ENCODE peak calls at places on chromosomes 2 and 18, in eight cellular contexts. R, A, W, L, S, Y, V and N are unnamed samples. For H3K4me1, the result is how much of the 10 kb centered on the place peaks cover.

GRCh38 chr2:203934006-203934632 is 2.4 kb upstream of the ICOS start:
- DNase-seq in W (no peak), A (no peak), R (no peak), S (no peak), Y (no peak), V (no peak), L (no peak), N (no peak)

GRCh38 chr2:181306785-181307184 is 150.4 kb upstream of the ITGA4 start:
- DNase-seq in V (no peak), R (no peak), W (no peak), A (peak), Y (no peak), S (no peak), L (no peak), N (no peak)

GRCh38 chr2:241560883-241561474 is 2.4 kb downstream of the BOK start:
- DNase-seq in R (peak), S (no peak), W (peak), Y (peak), V (no peak), A (no peak), L (peak), N (peak)

GRCh38 chr2:62221141-62221540 is 25.2 kb downstream of the B3GNT2 start:
- DNase-seq in Y (no peak), L (no peak), R (no peak), A (no peak), V (no peak), W (no peak), S (no peak), N (no peak)

GRCh38 chr2:118668431-118669424 is 178.7 kb downstream of the EN1 start:
- DNase-seq in W (no peak), L (no peak), R (no peak), V (no peak), A (no peak), Y (no peak), S (no peak), N (no peak)

GRCh38 chr2:127175821-127176354 is 44.2 kb downstream of the CYP27C1 start:
- DNase-seq in W (no peak), L (peak), S (no peak), Y (no peak), A (no peak), R (no peak), V (no peak), N (no peak)

GRCh38 chr18:45156941-45157340 is 458.3 kb upstream of the SLC14A2 start:
- DNase-seq in L (no peak), V (no peak), W (no peak), S (no peak), Y (no peak), A (no peak), R (no peak), N (no peak)

GRCh38 chr2:30226144-30227032 is 4.9 kb upstream of the LBH start:
- DNase-seq in A (peak), S (peak), R (no peak), W (no peak), L (no peak), Y (no peak), V (no peak), N (no peak)

GRCh38 chr2:650343-651310 is 26.6 kb downstream of the TMEM18 start:
- DNase-seq in A (no peak), Y (no peak), V (no peak), S (peak), R (no peak), L (peak), W (no peak), N (no peak)

GRCh38 chr2:168034586-168034985 is 212.8 kb downstream of the STK39 start:
- DNase-seq in V (no peak), W (no peak), L (no peak), S (no peak), A (no peak), Y (no peak), R (no peak), N (no peak)

GRCh38 chr2:188079176-188079575 is 212.5 kb upstream of the GULP1 start:
- DNase-seq in W (no peak), S (no peak), A (no peak), R (no peak), L (no peak), Y (no peak), V (no peak), N (no peak)

GRCh38 chr2:68464651-68465050 is 2.4 kb downstream of the FBXO48 start:
- DNase-seq in R (no peak), S (no peak), W (no peak), A (no peak), Y (no peak), V (no peak), L (no peak), N (no peak)

GRCh38 chr2:10620481-10620880 is 69.3 kb downstream of the NOL10 start:
- DNase-seq in S (no peak), V (no peak), Y (no peak), A (peak), R (no peak), L (no peak), W (no peak), N (no peak)

GRCh38 chr2:26864226-26864625 is 16.3 kb downstream of the DPYSL5 start:
- DNase-seq in R (no peak), S (no peak), V (no peak), L (no peak), Y (no peak), W (no peak), A (no peak), N (no peak)

GRCh38 chr2:15937105-15937881 is 3.1 kb upstream of the MYCN start:
- DNase-seq in L (no peak), S (no peak), W (no peak), Y (no peak), V (no peak), A (no peak), R (no peak), N (no peak)

GRCh38 chr2:120525056-120526046 is 179.4 kb downstream of the INHBB start:
- DNase-seq in S (no peak), A (no peak), V (no peak), W (peak), Y (peak), R (peak), L (no peak), N (peak)

GRCh38 chr18:55586841-55587240 is 1.2 kb downstream of the TCF4 start:
- DNase-seq in L (no peak), V (no peak), S (no peak), Y (no peak), R (peak), A (no peak), W (no peak), N (no peak)

GRCh38 chr2:25740810-25741381 is 67.5 kb upstream of the DTNB start:
- DNase-seq in V (no peak), R (no peak), L (no peak), S (no peak), W (no peak), Y (no peak), A (no peak), N (no peak)

GRCh38 chr2:183533021-183533420 is 408.8 kb downstream of the NUP35 start:
- DNase-seq in A (no peak), R (no peak), S (no peak), Y (no peak), L (no peak), W (no peak), V (no peak), N (no peak)

GRCh38 chr2:183532514-183532913 is 408.3 kb downstream of the NUP35 start:
- DNase-seq in Y (no peak), L (no peak), V (no peak), W (no peak), S (no peak), A (no peak), R (no peak), N (no peak)

GRCh38 chr2:183541766-183542165 is 417.5 kb downstream of the NUP35 start:
- DNase-seq in Y (no peak), L (no peak), R (no peak), S (no peak), V (no peak), A (no peak), W (no peak), N (no peak)

GRCh38 chr2:183542593-183542992 is 418.4 kb downstream of the NUP35 start:
- DNase-seq in Y (no peak), L (no peak), R (no peak), A (no peak), V (no peak), W (no peak), S (no peak), N (no peak)

GRCh38 chr2:183536714-183537113 is 412.5 kb downstream of the NUP35 start:
- DNase-seq in L (no peak), A (no peak), W (no peak), R (no peak), V (no peak), Y (no peak), S (no peak), N (no peak)
- H3K27ac ChIP-seq in L (no peak), A (no peak), W (no peak), R (no peak), V (no peak), Y (no peak), S (no peak), N (no peak)

DNA sequence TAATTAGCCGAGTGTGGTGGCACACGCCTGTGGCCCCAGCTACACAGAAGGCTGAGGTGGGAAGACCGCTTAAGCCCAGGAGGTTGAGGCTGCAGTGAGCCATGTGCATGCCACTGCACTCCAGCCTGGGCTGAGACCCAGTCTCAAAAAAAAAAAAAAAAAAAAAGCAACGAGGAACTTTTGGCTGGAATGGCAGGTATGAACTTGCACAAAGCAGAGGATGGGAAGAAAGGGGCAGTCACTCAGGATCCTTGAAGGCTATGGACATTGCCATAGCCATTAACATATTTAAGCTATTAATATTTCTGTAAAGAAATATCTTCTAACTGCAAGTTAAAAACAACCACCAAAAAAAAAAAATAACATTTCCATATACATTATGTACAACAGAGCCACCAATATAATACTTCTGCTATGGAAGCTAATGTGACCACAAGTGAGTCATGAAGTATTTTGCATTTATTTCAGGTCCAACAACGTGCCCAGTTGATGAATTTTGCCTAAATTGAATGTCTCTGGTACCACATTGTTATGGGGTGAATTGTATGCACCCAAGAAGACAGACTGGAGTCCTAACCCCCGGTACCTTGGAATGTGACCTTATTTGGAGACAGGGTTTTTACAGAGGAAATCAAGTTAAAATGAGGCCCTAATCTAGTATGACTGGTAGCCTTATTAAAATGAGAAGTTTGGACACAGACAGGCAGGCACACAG is 102.9 kb downstream of the RBMS1 start:
- DNase-seq in S (no peak), Y (no peak), A (no peak), L (no peak), W (no peak), V (no peak), R (no peak), N (no peak)
- H3K4me1 ChIP-seq in S (half or more), Y (under half), A (half or more), L (under half), W (half or more), V (under half), R (half or more), N (under half)

DNA sequence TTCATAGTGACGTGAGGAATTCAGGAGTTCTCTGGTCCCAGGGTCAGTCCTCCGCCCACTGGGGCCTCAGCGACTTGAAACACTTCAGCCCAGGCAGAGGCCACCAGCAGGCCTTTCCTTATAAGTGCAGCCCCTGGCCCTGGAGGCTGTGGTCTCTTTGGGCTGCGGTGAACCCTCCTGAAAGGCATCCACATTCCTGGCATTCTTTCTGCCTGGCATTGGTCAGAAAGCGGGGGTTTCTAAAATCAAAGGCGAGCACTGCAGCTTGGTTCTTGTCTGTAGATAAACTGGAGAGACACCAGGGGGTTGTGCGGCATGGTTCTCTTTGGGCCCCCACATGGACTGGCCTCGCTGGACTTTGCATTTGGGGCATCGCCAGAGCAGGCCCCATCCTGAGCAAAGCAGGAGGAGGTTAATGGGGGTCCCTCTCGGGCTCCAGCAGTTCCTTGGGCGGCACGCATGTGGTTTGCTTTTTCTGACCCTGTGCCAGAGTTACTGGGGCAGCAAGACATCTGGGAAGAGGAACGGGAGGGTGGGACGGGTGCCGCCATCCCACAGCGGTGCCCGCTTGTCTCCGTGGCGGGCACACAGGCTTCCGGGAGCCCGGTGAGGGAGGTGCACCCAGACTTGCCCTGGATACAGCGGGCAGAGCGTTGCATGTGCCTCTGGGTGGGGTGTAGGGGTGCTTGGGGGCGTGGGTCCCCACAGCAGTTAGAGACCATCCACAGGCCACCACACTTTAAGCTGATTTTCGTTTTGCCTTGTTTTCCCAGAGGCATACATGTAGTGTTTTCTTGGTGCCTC is 44.9 kb downstream of the SH3BP4 start:
- DNase-seq in A (no peak), S (no peak), W (peak), R (no peak), Y (no peak), L (no peak), V (no peak), N (no peak)
- H3K27ac ChIP-seq in A (no peak), S (no peak), W (no peak), R (peak), Y (no peak), L (peak), V (peak), N (peak)

DNA sequence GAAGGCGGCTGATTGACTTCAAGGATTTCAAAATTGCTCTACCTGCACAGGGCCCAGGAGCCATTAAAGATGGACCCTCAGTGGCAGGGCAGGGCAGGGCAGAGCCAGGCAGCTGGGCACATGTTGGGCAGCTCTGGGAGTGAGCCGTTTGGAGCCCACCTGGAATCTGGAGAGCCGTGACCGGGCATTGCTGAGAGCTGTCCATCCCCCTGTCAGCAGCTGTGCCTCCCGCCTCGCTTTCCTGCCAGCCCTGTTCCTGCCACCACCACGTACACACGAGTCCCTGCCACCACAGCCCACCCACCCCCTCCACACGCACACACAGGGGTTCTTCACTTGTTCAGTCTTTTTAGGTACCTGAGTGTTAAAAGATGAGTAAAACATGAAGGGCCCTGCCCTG is 22.9 kb downstream of the ATOH8 start:
- DNase-seq in A (no peak), W (no peak), L (no peak), Y (no peak), R (no peak), V (no peak), S (no peak), N (peak)
- H3K4me1 ChIP-seq in A (under half), W (half or more), L (under half), Y (under half), R (under half), V (under half), S (under half), N (under half)

GRCh38 chr2:231717281-231718180 is 9.2 kb downstream of the PTMA start:
- DNase-seq in Y (no peak), A (no peak), S (no peak), R (peak), W (no peak), V (no peak), L (no peak), N (no peak)

GRCh38 chr2:231716641-231717280 is 8.4 kb downstream of the PTMA start:
- DNase-seq in A (no peak), S (no peak), W (no peak), V (no peak), R (no peak), Y (no peak), L (no peak), N (no peak)

GRCh38 chr2:231714639-231715498 is 6.5 kb downstream of the PTMA start:
- DNase-seq in W (no peak), V (peak), S (peak), L (peak), Y (peak), A (peak), R (peak), N (peak)

GRCh38 chr2:231715499-231715837 is 7.1 kb downstream of the PTMA start:
- DNase-seq in A (no peak), L (no peak), Y (no peak), W (no peak), V (no peak), R (no peak), S (no peak), N (no peak)

DNA sequence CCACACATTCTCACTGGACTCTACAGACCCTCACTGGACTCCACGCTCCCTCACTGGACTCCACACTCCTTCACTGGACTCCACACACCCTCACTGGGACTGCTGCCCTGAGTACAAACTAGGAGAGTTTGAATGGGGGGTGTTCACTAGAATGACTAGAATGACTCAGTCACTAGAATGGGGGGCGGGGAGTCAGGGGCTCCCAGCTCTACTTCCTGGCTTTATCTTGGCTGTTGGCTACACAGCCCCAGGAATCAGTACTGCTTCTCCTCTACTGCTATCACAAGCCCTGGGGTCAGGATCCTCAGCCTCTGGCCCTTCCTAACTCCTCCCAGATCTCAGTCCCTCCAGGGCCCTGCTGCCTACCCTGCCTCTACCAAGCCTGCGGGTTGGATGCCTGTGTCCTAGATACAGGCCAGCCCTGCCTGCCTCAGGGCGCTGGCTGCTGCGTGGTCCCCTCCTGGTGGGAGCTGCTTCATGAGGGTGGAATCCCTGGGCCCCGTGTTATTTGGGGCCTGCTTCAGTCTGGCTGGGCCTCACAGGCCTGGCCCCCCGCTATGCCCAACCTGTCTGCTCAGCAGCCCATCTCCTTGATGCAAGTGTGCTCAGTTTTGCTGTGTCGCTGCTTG is 7.8 kb downstream of the PTMA start:
- DNase-seq in A (no peak), L (no peak), Y (no peak), V (no peak), S (no peak), R (no peak), W (peak), N (no peak)
- H3K27ac ChIP-seq in A (no peak), L (peak), Y (no peak), V (no peak), S (no peak), R (no peak), W (no peak), N (no peak)

DNA sequence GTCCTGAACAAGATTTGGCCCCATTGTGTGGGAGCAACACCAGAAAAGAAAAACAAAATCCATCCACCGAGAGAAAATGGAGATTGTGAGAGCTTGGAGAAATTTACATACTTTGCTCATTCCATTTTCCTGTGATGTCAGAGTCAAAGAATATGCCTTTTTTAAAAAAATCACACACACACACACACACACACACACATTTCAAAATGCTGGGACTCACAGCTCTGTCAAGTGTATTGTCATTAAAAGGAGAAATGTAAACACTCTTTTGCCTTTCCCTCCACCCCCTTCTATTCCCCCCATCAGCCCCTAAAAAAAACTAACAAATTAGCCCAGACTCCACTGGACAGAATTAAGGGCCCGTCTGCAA is 52.4 kb upstream of the CTAGE1 start:
- DNase-seq in W (no peak), V (no peak), L (no peak), Y (no peak), A (no peak), S (no peak), R (no peak), N (no peak)
- H3K4me1 ChIP-seq in W (half or more), V (under half), L (under half), Y (under half), A (under half), S (under half), R (under half), N (under half)

DNA sequence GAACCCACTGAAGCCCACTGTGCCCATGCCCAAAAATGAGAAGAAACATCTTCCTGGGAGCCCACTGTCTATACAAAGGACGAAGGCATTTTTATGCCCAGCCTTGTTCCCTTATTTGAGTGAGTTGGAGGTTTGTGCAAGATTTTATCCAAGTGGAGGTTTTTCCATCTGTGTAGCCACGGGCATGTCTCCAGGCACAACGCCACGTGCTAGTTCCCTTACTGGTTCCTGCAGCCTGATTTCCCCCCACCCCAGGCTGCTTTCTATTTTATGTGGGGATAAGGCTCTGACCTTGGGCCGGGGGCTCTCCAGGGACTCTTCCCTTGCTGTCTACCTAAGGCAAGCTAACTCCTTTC is 22.2 kb upstream of the TXNL4A start:
- DNase-seq in S (no peak), R (no peak), V (no peak), L (no peak), A (no peak), W (no peak), Y (no peak), N (no peak)
- H3K27ac ChIP-seq in S (no peak), R (peak), V (no peak), L (peak), A (no peak), W (no peak), Y (no peak), N (no peak)